ENCODE peak calls at places on chromosome 14, in five cellular contexts. L, P, D, V and K are unnamed samples.

GRCh38 chr14:23631702-23632460 is 4.3 kb upstream of the DHRS2 start:
- DNase-seq in L (peak; percentile 78), P (peak; percentile 72), D (peak; percentile 75), V (peak; percentile 91), K (no peak)

GRCh38 chr14:99125616-99126431 is 146.2 kb downstream of the BCL11B start:
- DNase-seq in L (no peak), P (no peak), D (no peak), V (no peak), K (no peak)

GRCh38 chr14:36684946-36685345 is 23.3 kb downstream of the PAX9 start:
- DNase-seq in L (no peak), P (no peak), D (no peak), V (no peak), K (no peak)

GRCh38 chr14:95770777-95771176 is 56.9 kb upstream of the TCL1A start:
- DNase-seq in L (no peak), P (no peak), D (no peak), V (no peak), K (no peak)

GRCh38 chr14:93857500-93857899 is 69.2 kb upstream of the PRIMA1 start:
- DNase-seq in L (no peak), P (no peak), D (no peak), V (peak; percentile 30), K (no peak)

GRCh38 chr14:71498151-71498734 is 434.0 kb upstream of the RGS6 start:
- DNase-seq in L (no peak), P (no peak), D (no peak), V (no peak), K (no peak)

GRCh38 chr14:39265741-39266588 is 32.2 kb downstream of the MIA2 start:
- DNase-seq in L (no peak), P (no peak), D (no peak), V (peak; percentile 5), K (no peak)

GRCh38 chr14:24179961-24180726 is 8.3 kb downstream of the REC8 start:
- DNase-seq in L (no peak), P (no peak), D (no peak), V (no peak), K (no peak)

GRCh38 chr14:99564256-99564902 is 39.6 kb downstream of the CCDC85C start:
- DNase-seq in L (no peak), P (peak; percentile 55), D (no peak), V (peak; percentile 82), K (no peak)

GRCh38 chr14:72892103-72892878 is 1.6 kb downstream of the DPF3 start:
- DNase-seq in L (no peak), P (peak; percentile 17), D (no peak), V (peak; percentile 82), K (peak; percentile 46)

GRCh38 chr14:100747021-100747586 is 20.4 kb downstream of the DLK1 start:
- DNase-seq in L (no peak), P (no peak), D (peak; percentile 51), V (no peak), K (no peak)

GRCh38 chr14:100537701-100538565 is 49.3 kb downstream of the BEGAIN start:
- DNase-seq in L (no peak), P (peak; percentile 15), D (no peak), V (no peak), K (peak; percentile 26)

GRCh38 chr14:94636744-94637412 is 24.7 kb downstream of the SERPINA3 start:
- DNase-seq in L (no peak), P (no peak), D (no peak), V (peak; percentile 47), K (no peak)

GRCh38 chr14:61495809-61496208 is 174.4 kb downstream of the PRKCH start:
- DNase-seq in L (no peak), P (no peak), D (no peak), V (no peak), K (no peak)

GRCh38 chr14:93736378-93737014 is 51.8 kb downstream of the PRIMA1 start:
- DNase-seq in L (no peak), P (no peak), D (peak; percentile 45), V (peak; percentile 44), K (no peak)

GRCh38 chr14:63203618-63204406 is 431 bp upstream of the RHOJ start:
- DNase-seq in L (peak; percentile 25), P (peak; percentile 60), D (no peak), V (peak; percentile 45), K (peak; percentile 52)

GRCh38 chr14:36346052-36346451 is 25.6 kb upstream of the MBIP start:
- DNase-seq in L (no peak), P (no peak), D (no peak), V (no peak), K (no peak)

GRCh38 chr14:103232831-103233319 is 101.2 kb upstream of the EIF5 start:
- DNase-seq in L (no peak), P (no peak), D (no peak), V (no peak), K (no peak)

GRCh38 chr14:68663385-68664076 is 129.3 kb downstream of the ZFP36L1 start:
- DNase-seq in L (no peak), P (no peak), D (no peak), V (no peak), K (no peak)

GRCh38 chr14:99395904-99396530 is 84.6 kb downstream of the SETD3 start:
- DNase-seq in L (no peak), P (no peak), D (peak; percentile 21), V (no peak), K (no peak)

GRCh38 chr14:75647650-75648049 is 13.0 kb downstream of the ERG28 start:
- DNase-seq in L (no peak), P (no peak), D (no peak), V (no peak), K (no peak)

GRCh38 chr14:22547309-22547947 is 41.6 kb downstream of the DAD1 start:
- DNase-seq in L (no peak), P (no peak), D (no peak), V (no peak), K (no peak)

GRCh38 chr14:30610719-30611388 is 11.3 kb upstream of the SCFD1 start:
- DNase-seq in L (no peak), P (no peak), D (peak; percentile 13), V (peak; percentile 13), K (no peak)

GRCh38 chr14:53510281-53510912 is 357.3 kb upstream of the DDHD1 start:
- DNase-seq in L (no peak), P (no peak), D (no peak), V (no peak), K (no peak)

GRCh38 chr14:99820702-99821331 is 27.6 kb downstream of the EML1 start:
- DNase-seq in L (no peak), P (no peak), D (no peak), V (no peak), K (no peak)

GRCh38 chr14:95499354-95499750 is 17.1 kb downstream of the SYNE3 start:
- DNase-seq in L (no peak), P (no peak), D (no peak), V (no peak), K (no peak)

GRCh38 chr14:95675486-95675885 is 10.7 kb upstream of the TCL1B start:
- DNase-seq in L (no peak), P (no peak), D (no peak), V (no peak), K (no peak)

GRCh38 chr14:91835920-91836843 is 31.2 kb downstream of the TC2N start:
- DNase-seq in L (peak; percentile 73), P (peak; percentile 66), D (peak; percentile 48), V (peak; percentile 86), K (peak; percentile 91)

GRCh38 chr14:75654127-75654732 is 6.4 kb downstream of the ERG28 start:
- DNase-seq in L (peak; percentile 55), P (peak; percentile 78), D (peak; percentile 86), V (peak; percentile 78), K (peak; percentile 68)

GRCh38 chr14:49193365-49194050 is 392.7 kb downstream of the RPS29 start:
- DNase-seq in L (no peak), P (no peak), D (no peak), V (no peak), K (no peak)

GRCh38 chr14:32706672-32707071 is 232.0 kb upstream of the NPAS3 start:
- DNase-seq in L (no peak), P (no peak), D (no peak), V (no peak), K (no peak)
- H3K4me1 ChIP-seq in L (no peaks in the 10 kb centered on the region), P (peaks cover 61% of the 10 kb centered on the region), D (no peaks in the 10 kb centered on the region), V (peaks cover 9% of the 10 kb centered on the region), K (no peaks in the 10 kb centered on the region)

GRCh38 chr14:105398044-105398725 is at the start of gene TEX22:
- DNase-seq in L (peak; percentile 52), P (peak; percentile 96), D (peak; percentile 75), V (peak; percentile 91), K (peak; percentile 94)

GRCh38 chr14:105399441-105399775 is 1.1 kb downstream of the TEX22 start:
- DNase-seq in L (no peak), P (peak; percentile 27), D (no peak), V (no peak), K (peak; percentile 51)

GRCh38 chr14:105398726-105399440 is 545 bp downstream of the TEX22 start:
- DNase-seq in L (no peak), P (no peak), D (no peak), V (peak; percentile 54), K (no peak)

GRCh38 chr14:105400016-105400415 is 1.7 kb downstream of the TEX22 start:
- DNase-seq in L (no peak), P (no peak), D (no peak), V (no peak), K (peak; percentile 38)

DNA sequence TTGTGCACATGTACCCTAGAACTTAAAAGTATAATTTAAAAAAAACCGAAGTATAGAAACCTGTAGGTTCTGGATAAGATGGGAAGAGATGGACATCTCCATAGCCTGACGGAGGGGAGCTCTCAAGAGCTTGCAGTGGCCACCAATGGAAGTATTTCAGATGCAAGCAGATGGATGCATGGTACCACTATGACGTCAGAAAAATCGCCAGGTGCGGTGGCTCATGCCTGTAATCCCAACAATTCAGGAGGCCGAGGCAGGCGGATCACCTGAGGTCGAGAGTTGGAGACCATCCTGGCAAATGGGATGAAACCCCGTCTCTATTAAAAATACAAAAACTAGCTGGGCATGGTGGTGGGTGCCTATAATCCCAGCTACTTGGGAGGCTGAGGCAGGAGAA is 3.4 kb downstream of the TEX22 start:
- DNase-seq in L (no peak), P (no peak), D (no peak), V (no peak), K (no peak)
- H3K4me1 ChIP-seq in L (peaks cover 5% of the 10 kb centered on the region), P (peaks cover 30% of the 10 kb centered on the region), D (peaks cover 14% of the 10 kb centered on the region), V (peaks cover 3% of the 10 kb centered on the region), K (peaks cover 10% of the 10 kb centered on the region)

DNA sequence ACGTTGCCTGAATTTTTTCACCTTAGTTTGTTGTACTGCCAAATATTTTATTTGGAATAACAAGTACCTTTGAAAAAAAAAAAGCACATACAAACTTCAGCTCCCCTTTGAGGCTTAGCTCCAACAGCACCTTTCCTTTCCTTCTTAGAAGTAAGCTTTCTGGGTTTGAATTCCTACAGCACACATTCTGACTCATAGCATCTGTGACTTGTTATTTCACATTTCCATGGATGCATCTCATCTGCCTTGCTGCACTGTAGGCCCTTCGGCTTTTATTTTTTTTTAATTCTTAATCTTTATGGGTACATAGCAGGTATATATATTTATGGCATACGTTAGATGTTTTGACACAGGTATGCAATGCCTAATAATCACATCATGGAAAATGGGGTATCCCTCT is 7.2 kb downstream of the LGALS3 start:
- DNase-seq in L (no peak), P (no peak), D (no peak), V (no peak), K (no peak)
- H3K4me1 ChIP-seq in L (no peaks in the 10 kb centered on the region), P (peaks cover 91% of the 10 kb centered on the region), D (no peaks in the 10 kb centered on the region), V (no peaks in the 10 kb centered on the region), K (peaks cover 29% of the 10 kb centered on the region)

DNA sequence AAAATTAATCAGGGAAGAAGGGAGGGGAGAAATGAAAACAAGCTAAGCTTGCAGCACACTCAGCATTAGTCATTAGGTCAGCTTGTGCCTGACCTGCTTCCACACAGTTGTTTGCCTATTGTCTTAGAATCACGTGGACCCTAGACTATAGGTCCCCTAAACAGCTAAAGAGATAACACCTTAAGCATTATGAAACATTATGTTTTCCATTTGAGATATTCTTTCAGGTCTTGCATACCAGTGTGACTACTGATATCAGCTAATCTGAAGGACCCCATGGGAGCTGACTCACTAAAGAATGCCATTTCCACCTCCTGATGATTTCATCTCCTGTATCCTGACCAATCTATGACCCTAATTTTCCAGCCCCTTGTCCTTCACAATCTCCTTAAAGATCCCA is 154.1 kb upstream of the FUT8 start:
- DNase-seq in L (no peak), P (no peak), D (peak; percentile 25), V (no peak), K (no peak)
- H3K4me1 ChIP-seq in L (peaks cover 6% of the 10 kb centered on the region), P (no peaks in the 10 kb centered on the region), D (peaks cover 51% of the 10 kb centered on the region), V (peaks cover 10% of the 10 kb centered on the region), K (peaks cover 18% of the 10 kb centered on the region)